ENCODE peak calls at places on chromosome 18, in four cellular contexts. W is GM23248, L is PC-3, R is neural progenitor cell. Q is an unnamed sample.

GRCh38 chr18:46623541-46623940 is 33.5 kb downstream of the LOXHD1 start:
- DNase-seq in W (peak), L (no peak), R (no peak), Q (no peak)

GRCh38 chr18:8890957-8891464 is 185.7 kb downstream of the MTCL1 start:
- DNase-seq in W (peak), L (peak), R (peak), Q (peak)

GRCh38 chr18:31979714-31980113 is 36.8 kb upstream of the TRAPPC8 start:
- DNase-seq in W (no peak), L (no peak), R (no peak), Q (no peak)

GRCh38 chr18:14767474-14767873 is 19.5 kb downstream of the ANKRD30B start:
- DNase-seq in W (no peak), L (peak), R (no peak), Q (no peak)

GRCh38 chr18:30800800-30801199 is 241.7 kb downstream of the DSC3 start:
- DNase-seq in W (no peak), L (no peak), R (no peak), Q (no peak)

GRCh38 chr18:77899972-77900754 is 650.5 kb downstream of the GALR1 start:
- DNase-seq in W (peak), L (peak), R (peak), Q (peak)

GRCh38 chr18:63890950-63891304 is 3.4 kb downstream of the SERPINB2 start:
- DNase-seq in W (no peak), L (peak), R (no peak), Q (no peak)

GRCh38 chr18:74896390-74896991 is 298.8 kb downstream of the ZNF407 start:
- DNase-seq in W (peak), L (peak), R (peak), Q (peak)

GRCh38 chr18:45207328-45207727 is 407.9 kb upstream of the SLC14A2 start:
- DNase-seq in W (no peak), L (peak), R (no peak), Q (no peak)

GRCh38 chr18:49561377-49562193 is at the start of gene LIPG:
- DNase-seq in W (peak), L (peak), R (peak), Q (peak)
- TF ChIP-seq EZH2 in W (no peak), L (no peak), R (peak), Q (no peak)

DNA sequence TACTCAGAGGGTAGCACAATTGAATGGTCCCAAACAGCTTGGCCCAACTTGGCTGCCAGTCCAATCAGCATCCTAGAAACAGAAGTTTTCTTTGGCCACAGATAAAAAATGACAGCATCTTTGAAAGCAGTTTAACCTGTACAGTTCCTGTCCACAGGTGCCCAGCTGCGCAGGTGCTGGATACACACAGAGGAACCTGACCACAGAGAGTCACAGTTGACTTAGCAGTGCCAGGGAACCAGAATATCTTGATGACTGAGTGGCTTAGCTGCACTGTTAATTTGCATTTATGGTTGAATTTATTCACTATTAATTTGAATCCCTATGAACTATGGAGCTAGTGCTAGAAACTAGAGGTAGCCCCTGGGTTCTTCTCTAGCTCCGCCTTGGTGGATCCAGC is 93.7 kb downstream of the TPGS2 start:
- DNase-seq in W (no peak), L (no peak), R (no peak), Q (no peak)
- TF ChIP-seq EZH2phosphoT487 in W (no peak), L (no peak), R (no peak), Q (no peak)

GRCh38 chr18:57434177-57434535 is 1.0 kb upstream of the ONECUT2 start:
- DNase-seq in W (no peak), L (no peak), R (peak), Q (no peak)

GRCh38 chr18:57435851-57436192 is 648 bp downstream of the ONECUT2 start:
- DNase-seq in W (no peak), L (no peak), R (no peak), Q (no peak)

GRCh38 chr18:57436193-57436964 is 1.2 kb downstream of the ONECUT2 start:
- DNase-seq in W (no peak), L (no peak), R (peak), Q (no peak)

GRCh38 chr18:57433492-57434176 is 1.5 kb upstream of the ONECUT2 start:
- DNase-seq in W (peak), L (peak), R (no peak), Q (no peak)

GRCh38 chr18:57434536-57435494 is at the start of gene ONECUT2:
- DNase-seq in W (peak), L (peak), R (peak), Q (peak)
- TF ChIP-seq EZH2 in W (peak), L (peak), R (peak), Q (no peak)

GRCh38 chr18:54209471-54210180 is 14.8 kb downstream of the MBD2 start:
- DNase-seq in W (peak), L (no peak), R (no peak), Q (no peak)
- TF ChIP-seq EZH2phosphoT487 in W (no peak), L (no peak), R (no peak), Q (no peak)

GRCh38 chr18:79531926-79532689 is 136.4 kb downstream of the NFATC1 start:
- DNase-seq in W (no peak), L (no peak), R (no peak), Q (no peak)

GRCh38 chr18:79531386-79531785 is 135.7 kb downstream of the NFATC1 start:
- DNase-seq in W (no peak), L (no peak), R (no peak), Q (no peak)

GRCh38 chr18:79533591-79533990 is 137.9 kb downstream of the NFATC1 start:
- DNase-seq in W (no peak), L (no peak), R (no peak), Q (no peak)

GRCh38 chr18:79533146-79533545 is 137.4 kb downstream of the NFATC1 start:
- DNase-seq in W (no peak), L (no peak), R (no peak), Q (no peak)

GRCh38 chr18:79532690-79533058 is 136.9 kb downstream of the NFATC1 start:
- DNase-seq in W (no peak), L (no peak), R (no peak), Q (no peak)
- TF ChIP-seq EZH2 in W (no peak), L (no peak), R (no peak), Q (no peak)

GRCh38 chr18:272650-273049 is 4.8 kb upstream of the THOC1 start:
- DNase-seq in W (no peak), L (no peak), R (no peak), Q (no peak)

GRCh38 chr18:273525-273924 is 5.7 kb upstream of the THOC1 start:
- DNase-seq in W (no peak), L (no peak), R (no peak), Q (no peak)

GRCh38 chr18:269480-270090 is 1.7 kb upstream of the THOC1 start:
- DNase-seq in W (no peak), L (no peak), R (no peak), Q (no peak)

GRCh38 chr18:274313-274712 is 6.5 kb upstream of the THOC1 start:
- DNase-seq in W (no peak), L (no peak), R (no peak), Q (no peak)

DNA sequence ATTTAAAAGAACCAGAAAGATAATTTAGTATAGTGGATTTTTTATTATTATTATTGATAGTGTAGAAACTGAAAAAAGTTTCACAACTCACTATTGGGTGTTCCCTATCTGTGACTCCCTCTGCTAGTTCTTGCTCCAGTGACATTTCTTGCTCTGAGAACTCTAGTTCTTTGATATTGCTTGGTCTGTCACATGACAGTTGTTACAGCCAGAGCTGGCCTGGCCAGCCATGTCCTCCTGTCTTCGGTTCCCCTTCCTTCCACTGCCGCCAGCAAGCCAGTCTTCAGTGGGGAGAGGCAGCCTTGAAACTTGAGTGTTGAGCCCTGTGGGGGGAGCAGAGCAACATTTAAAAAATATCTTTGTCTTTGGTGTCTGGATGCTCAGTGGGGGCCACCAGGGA is 7.6 kb upstream of the THOC1 start:
- DNase-seq in W (no peak), L (no peak), R (no peak), Q (no peak)
- TF ChIP-seq EZH2phosphoT487 in W (no peak), L (no peak), R (no peak), Q (no peak)

GRCh38 chr18:36299010-36299409 is 1.5 kb downstream of the FHOD3 start:
- DNase-seq in W (no peak), L (no peak), R (no peak), Q (no peak)

GRCh38 chr18:36300211-36300610 is 2.7 kb downstream of the FHOD3 start:
- DNase-seq in W (no peak), L (no peak), R (no peak), Q (no peak)

GRCh38 chr18:36297419-36298112 is at the start of gene FHOD3:
- DNase-seq in W (peak), L (peak), R (peak), Q (peak)

GRCh38 chr18:36296591-36297418 is 708 bp upstream of the FHOD3 start:
- DNase-seq in W (peak), L (peak), R (peak), Q (peak)

DNA sequence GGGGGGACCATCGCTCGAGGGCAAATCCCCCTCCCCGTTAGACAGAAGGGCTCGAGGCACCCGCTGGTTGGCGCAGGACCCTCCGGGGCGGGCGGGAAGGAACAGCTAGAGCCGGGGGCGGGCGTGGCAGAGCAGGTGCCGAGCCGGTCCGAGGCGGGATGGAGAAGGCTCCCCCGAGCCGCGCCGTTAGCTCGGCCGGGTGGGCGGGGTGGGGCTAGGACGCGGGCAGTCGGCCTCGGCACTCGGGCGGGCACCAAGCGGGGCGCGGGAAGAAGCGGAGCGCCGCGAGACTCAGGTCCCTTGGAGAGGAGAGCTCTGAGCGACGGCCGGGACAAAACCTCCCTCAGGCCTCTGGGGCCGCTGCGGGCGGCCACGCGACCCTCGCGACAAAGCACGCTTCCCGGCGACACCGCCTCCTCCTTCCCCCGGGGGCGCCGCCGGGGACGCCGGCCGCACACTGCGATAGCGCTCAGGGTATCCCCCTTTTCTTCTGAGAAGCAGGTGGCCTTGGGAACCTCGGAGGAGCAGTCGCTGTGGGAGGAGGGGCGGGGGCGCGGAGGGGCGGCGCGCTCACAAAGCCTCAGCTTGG is 694 bp downstream of the FHOD3 start:
- DNase-seq in W (peak), L (no peak), R (peak), Q (no peak)
- TF ChIP-seq EZH2 in W (no peak), L (no peak), R (no peak), Q (peak)

DNA sequence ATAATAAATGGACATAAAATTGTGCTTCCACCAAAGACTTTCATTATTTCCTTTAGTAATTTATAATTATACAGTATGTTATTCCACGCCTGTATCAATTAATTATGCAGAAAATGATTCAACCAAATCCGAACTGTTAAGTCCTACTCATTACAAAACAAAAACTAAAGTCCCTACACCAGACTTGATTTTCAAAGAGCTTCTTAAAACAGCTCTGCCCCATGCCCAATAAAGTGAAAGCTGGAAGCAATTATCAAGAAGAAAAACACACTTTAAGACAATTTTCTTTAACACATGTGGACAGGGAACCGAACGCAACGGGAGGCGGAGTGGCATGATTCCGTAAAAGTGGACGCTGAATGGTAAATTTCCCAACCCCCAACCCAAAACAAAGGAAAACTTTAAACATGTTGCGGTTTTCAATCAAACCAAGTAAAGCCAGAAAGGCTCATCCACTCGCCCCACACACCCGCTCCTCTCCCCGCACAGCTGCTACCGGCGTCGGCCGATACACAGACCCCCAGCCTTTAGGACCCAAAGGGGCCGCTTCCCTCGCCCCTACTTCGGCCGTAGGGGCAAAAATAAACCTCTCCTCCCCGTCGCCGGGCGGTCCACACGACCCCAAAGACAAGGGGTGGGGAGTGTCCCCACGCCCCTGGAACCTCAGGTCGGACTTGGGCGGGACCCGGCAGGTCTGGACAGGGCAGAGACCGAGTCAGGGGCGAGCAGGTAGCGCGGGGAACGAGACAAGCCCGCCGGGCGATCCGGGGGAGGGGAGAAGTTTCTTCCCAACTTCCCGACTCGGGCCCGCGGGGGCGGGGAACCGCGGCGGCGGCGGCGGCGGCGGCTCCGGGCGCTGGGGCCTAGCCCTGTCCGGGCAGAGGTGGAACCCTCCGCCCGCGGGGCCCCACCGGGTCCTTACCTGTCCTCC is 585 bp downstream of the YES1 start:
- DNase-seq in W (peak), L (peak), R (peak), Q (peak)
- TF ChIP-seq EZH2phosphoT487 in W (no peak), L (no peak), R (no peak), Q (no peak)

DNA sequence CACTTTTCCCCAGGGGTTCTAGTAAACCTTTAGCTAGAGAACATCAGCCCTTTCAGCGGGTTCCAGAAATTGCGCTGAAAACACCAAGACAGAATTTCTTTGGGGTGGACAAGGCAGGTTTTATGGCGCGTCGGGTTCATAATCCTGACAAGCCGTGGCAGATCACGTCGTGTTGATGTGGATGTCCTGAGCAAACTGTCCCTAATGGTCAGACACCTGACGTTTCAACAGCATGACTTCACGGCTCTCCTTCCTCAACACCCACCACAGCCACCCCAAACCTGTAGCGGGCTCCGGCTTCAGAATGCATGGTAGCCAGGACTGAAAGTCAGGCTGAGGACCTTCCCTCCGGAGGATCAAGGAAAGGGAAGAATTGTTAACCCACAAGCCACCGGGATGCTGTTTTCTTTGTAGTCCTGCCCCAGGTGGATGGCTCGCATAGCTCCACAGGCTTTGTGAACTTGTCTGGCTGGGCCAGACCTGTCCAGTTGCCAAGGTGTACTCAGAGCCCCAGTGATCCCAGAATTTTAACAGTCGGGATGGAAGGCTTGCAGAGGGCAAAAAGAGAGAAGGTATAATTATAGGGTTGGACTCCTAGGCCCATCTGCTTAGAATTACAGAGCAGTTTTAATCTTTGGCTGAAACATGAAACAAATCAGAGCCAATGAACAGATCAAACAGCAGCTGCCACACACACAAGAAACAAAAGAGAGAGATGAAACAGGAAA is 1.5 kb downstream of the APCDD1 start:
- DNase-seq in W (no peak), L (no peak), R (peak), Q (peak)
- TF ChIP-seq EZH2 in W (peak), L (no peak), R (no peak), Q (no peak)

Q was measured in hepatocyte.